ENCODE peak calls at places on chromosomes 7 and 10, in six cellular contexts. L is DMS53, C is Peyer's patch, H is M059J, G is MCF 10A, F is brain microvascular endothelial cell. E is an unnamed sample.

GRCh38 chr7:36283711-36284130 is 105.9 kb upstream of the ANLN start:
- DNase-seq in L (no peak), C (peak; percentile 82), H (no peak), G (no peak), F (no peak), E (no peak)

GRCh38 chr10:57218382-57218781 is 857.3 kb upstream of the ZWINT start:
- DNase-seq in L (peak; percentile 59), C (no peak), H (no peak), G (no peak), F (no peak), E (no peak)

GRCh38 chr10:109892087-109892486 is 31.2 kb downstream of the XPNPEP1 start:
- DNase-seq in L (no peak), C (no peak), H (peak; percentile 84), G (peak; percentile 86), F (no peak), E (peak; percentile 63)

GRCh38 chr7:132419538-132419937 is 156.7 kb downstream of the PLXNA4 start:
- DNase-seq in L (no peak), C (no peak), H (peak; percentile 55), G (no peak), F (peak; percentile 24), E (no peak)

GRCh38 chr7:89012016-89012415 is 216.5 kb upstream of the TEX47 start:
- DNase-seq in L (no peak), C (no peak), H (no peak), G (no peak), F (no peak), E (no peak)

GRCh38 chr7:102917436-102918353 is 4.9 kb downstream of the LRRC17 start:
- DNase-seq in L (peak; percentile 11), C (no peak), H (no peak), G (peak; percentile 8), F (no peak), E (no peak)

GRCh38 chr7:156984209-156984891 is 26.1 kb downstream of the MNX1 start:
- DNase-seq in L (no peak), C (no peak), H (no peak), G (no peak), F (no peak), E (no peak)

GRCh38 chr7:151374139-151374538 is 32.5 kb downstream of the NUB1 start:
- DNase-seq in L (no peak), C (no peak), H (no peak), G (no peak), F (no peak), E (no peak)

GRCh38 chr10:133324198-133324792 is 12.4 kb downstream of the CALY start:
- DNase-seq in L (peak; percentile 90), C (peak; percentile 66), H (peak; percentile 32), G (peak; percentile 42), F (peak; percentile 65), E (peak; percentile 76)

GRCh38 chr7:87369216-87369615 is 23.8 kb downstream of the CROT start:
- DNase-seq in L (no peak), C (peak; percentile 17), H (no peak), G (no peak), F (no peak), E (no peak)

GRCh38 chr10:123642697-123643096 is 23.5 kb upstream of the GPR26 start:
- DNase-seq in L (peak; percentile 10), C (no peak), H (no peak), G (no peak), F (no peak), E (no peak)

E was measured in astrocyte of the hippocampus.